ENCODE peak calls at places on chromosome 10, in eight cellular contexts. Z, J, G, A, B, K, W and F are unnamed samples.

GRCh38 chr10:58319599-58319998 is 15.2 kb upstream of the UBE2D1 start:
- DNase-seq in Z (no peak), J (no peak), G (no peak), A (no peak), B (no peak), K (no peak), W (no peak), F (no peak)

GRCh38 chr10:80581469-80581835 is 43.8 kb downstream of the SH2D4B start:
- DNase-seq in Z (no peak), J (no peak), G (no peak), A (no peak), B (no peak), K (no peak), W (no peak), F (no peak)

GRCh38 chr10:125823663-125824251 is 411 bp downstream of the BCCIP start:
- DNase-seq in Z (no peak), J (no peak), G (no peak), A (peak; percentile 1), B (no peak), K (no peak), W (no peak), F (no peak)

GRCh38 chr10:132329565-132330485 is 2.2 kb upstream of the LRRC27 start:
- DNase-seq in Z (peak; percentile 69), J (no peak), G (no peak), A (peak; percentile 36), B (no peak), K (no peak), W (no peak), F (peak; percentile 53)

GRCh38 chr10:43194266-43194665 is 56.0 kb downstream of the CSGALNACT2 start:
- DNase-seq in Z (no peak), J (no peak), G (no peak), A (no peak), B (no peak), K (no peak), W (no peak), F (no peak)

GRCh38 chr10:124388476-124388822 is 30.3 kb downstream of the OAT start:
- DNase-seq in Z (no peak), J (no peak), G (no peak), A (no peak), B (no peak), K (no peak), W (no peak), F (no peak)

GRCh38 chr10:45602082-45602730 is 70.4 kb downstream of the ZFAND4 start:
- DNase-seq in Z (no peak), J (no peak), G (no peak), A (peak; percentile 75), B (no peak), K (no peak), W (no peak), F (no peak)

GRCh38 chr10:4725917-4726606 is 99.9 kb upstream of the AKR1E2 start:
- DNase-seq in Z (peak; percentile 26), J (no peak), G (peak; percentile 40), A (peak; percentile 89), B (no peak), K (no peak), W (no peak), F (peak; percentile 50)

GRCh38 chr10:43108951-43109350 is 29.3 kb upstream of the CSGALNACT2 start:
- DNase-seq in Z (no peak), J (no peak), G (no peak), A (no peak), B (no peak), K (no peak), W (peak; percentile 1), F (no peak)

GRCh38 chr10:99395750-99396445 is 34.5 kb downstream of the GOT1 start:
- DNase-seq in Z (no peak), J (peak; percentile 82), G (peak; percentile 31), A (peak; percentile 83), B (no peak), K (no peak), W (no peak), F (peak; percentile 52)

DNA sequence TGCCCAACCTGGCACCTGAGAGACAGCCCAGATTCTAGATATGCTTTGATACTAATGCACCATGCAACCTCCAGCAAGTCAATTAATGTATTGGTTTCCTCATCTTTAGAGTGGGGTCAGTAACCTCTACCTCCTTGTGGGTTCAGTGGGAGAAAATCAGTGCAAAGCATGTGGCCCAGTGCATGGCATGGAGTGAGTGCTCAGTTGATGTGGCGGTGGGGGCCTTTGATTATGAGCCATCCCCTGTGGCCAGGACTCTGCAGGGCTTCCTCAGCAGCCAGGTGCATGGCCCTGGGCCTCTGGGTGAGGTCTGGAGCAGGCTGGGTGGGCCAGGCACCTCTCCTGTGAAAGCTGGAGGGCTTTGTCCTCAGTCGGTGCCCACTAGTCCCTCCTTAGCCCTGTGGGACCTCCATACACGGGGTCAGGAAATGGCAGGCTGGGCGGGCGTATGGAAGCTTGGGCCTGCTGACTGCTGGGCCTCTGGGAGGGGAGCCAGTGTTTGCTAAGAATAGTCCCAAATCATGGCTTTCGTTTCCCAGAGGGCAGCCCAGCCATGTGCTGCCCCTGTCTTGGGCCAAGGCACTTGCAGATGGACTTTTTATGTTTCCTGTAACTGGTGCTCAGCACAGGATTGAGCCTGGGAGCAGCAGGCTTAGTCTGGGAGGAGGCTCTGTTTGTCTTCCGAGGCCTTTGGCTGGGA is 3.4 kb downstream of the PALD1 start:
- DNase-seq in Z (no peak), J (no peak), G (no peak), A (no peak), B (peak; percentile 62), K (no peak), W (peak; percentile 77), F (no peak)
- H3K4me3 ChIP-seq in Z (no peak overlapping the region), J (no peak overlapping the region), G (no peak overlapping the region), A (no peak overlapping the region), B (no peak overlapping the region), K (peak overlapping the region; percentile 71), W (peak overlapping the region; percentile 77), F (no peak overlapping the region)

DNA sequence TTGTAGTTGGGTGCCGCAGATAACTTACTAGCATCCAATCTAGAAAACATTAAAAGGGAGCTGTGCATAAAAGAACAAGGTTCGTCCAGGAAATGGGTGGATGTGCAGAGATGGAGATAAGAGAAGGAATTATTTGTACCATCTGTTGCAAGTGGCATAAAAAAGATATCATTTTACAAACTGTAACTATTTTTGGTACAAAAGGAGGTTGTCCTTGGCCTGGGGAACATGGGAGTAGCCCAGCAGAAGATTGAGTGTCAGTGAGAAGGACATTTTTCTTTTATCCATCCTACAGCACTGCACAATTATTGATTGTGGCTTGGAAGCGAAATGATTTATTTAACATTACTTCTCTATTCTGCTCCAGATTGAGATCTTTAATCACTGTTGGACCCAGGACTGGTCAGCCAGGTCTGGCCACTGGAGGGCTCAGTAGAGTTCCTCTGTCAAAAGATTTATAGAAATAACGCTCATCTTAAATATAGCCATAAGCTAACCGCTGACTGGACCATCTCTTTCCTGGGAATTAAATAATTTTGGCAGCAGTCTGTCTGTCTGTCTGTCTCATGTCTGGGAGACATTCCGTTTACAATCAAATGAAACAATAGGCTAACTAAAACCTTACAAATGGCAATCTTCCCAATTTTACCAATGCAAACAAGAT is 254.1 kb downstream of the KIAA1217 start:
- DNase-seq in Z (no peak), J (no peak), G (no peak), A (no peak), B (no peak), K (no peak), W (no peak), F (no peak)
- TF ChIP-seq CTCF in Z (peak; percentile 24), J (peak; percentile 51), G (no peak), A (peak; percentile 22), B (no peak), K (no peak), W (peak; percentile 10), F (peak; percentile 45)

GRCh38 chr10:79179404-79180309 is 110.9 kb downstream of the ZMIZ1 start:
- DNase-seq in Z (no peak), J (no peak), G (no peak), A (no peak), B (no peak), K (no peak), W (no peak), F (no peak)
- H3K4me3 ChIP-seq in Z (no peak overlapping the region), J (no peak overlapping the region), G (no peak overlapping the region), A (no peak overlapping the region), B (no peak overlapping the region), K (no peak overlapping the region), W (no peak overlapping the region), F (no peak overlapping the region)

DNA sequence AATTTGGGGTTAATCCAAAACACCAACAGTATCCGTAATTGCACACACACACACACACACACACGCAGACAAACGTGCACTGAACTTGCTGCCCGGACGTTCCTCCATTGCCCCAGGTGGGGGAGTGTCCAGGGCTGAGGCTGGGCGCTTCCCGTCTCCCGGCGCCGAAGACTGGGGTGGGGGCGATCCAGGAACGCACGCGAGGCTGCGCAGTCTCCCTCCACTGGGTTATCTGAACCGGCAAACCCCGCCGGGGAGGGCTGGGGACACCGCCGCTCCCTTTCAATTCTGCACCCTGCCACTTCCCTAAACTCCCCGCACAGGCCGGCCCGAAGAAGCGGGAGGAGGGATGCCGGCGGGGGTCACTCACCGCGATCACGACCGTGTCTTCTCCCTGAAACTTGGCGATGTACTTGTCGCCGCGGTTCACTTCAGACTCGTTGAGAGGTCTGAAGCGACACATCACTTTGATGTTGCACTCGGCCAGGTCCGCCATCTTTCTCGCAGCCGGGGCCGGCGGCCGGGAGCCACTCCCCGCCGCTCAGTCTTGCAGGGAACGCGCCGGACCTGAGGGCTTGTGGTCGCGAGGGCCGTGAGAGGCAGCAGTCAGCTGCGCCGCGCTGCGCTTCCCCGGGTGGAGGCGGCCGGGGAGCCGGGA is 618 bp downstream of the KIF5B start:
- DNase-seq in Z (peak; percentile 50), J (peak; percentile 64), G (no peak), A (peak; percentile 41), B (peak; percentile 56), K (peak; percentile 83), W (peak; percentile 61), F (no peak)
- TF ChIP-seq CTCF in Z (no peak), J (no peak), G (peak; percentile 28), A (no peak), B (no peak), K (no peak), W (peak; percentile 22), F (peak; percentile 18)

GRCh38 chr10:30559118-30559684 is 70.4 kb downstream of the LYZL2 start:
- DNase-seq in Z (no peak), J (no peak), G (no peak), A (no peak), B (no peak), K (no peak), W (no peak), F (no peak)

GRCh38 chr10:30558411-30558810 is 71.1 kb downstream of the LYZL2 start:
- DNase-seq in Z (no peak), J (no peak), G (no peak), A (no peak), B (no peak), K (no peak), W (no peak), F (no peak)

GRCh38 chr10:30556189-30556588 is 73.4 kb downstream of the LYZL2 start:
- DNase-seq in Z (no peak), J (no peak), G (no peak), A (no peak), B (no peak), K (no peak), W (no peak), F (no peak)

GRCh38 chr10:30555465-30555864 is 74.1 kb downstream of the LYZL2 start:
- DNase-seq in Z (no peak), J (no peak), G (no peak), A (no peak), B (no peak), K (no peak), W (no peak), F (no peak)

DNA sequence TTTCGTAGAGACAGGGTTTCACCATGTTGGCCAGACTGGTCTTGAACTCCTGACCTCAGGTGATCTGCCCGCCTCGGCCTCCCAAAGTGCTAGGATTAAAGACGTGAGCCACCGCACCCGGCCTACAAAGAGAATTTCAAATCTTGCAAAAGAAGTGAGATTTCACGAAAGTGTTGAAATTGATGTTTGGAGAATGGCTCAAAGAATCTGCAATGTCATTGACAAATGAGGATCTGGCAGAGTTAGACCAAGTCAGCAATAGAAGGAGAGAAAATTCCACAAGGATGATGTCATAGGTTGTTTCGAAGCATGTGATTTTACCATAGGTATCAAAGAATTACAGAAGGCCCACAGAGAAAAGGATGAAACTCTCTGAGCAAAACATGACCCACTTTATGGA is 71.7 kb downstream of the LYZL2 start:
- DNase-seq in Z (peak; percentile 38), J (no peak), G (no peak), A (peak; percentile 47), B (no peak), K (no peak), W (no peak), F (no peak)
- H3K4me3 ChIP-seq in Z (no peak overlapping the region), J (no peak overlapping the region), G (no peak overlapping the region), A (no peak overlapping the region), B (no peak overlapping the region), K (no peak overlapping the region), W (no peak overlapping the region), F (no peak overlapping the region)